ENCODE peak calls at places on chromosome 16, in five cellular contexts. One of them, this sample, is unnamed. For H3K4me1, the result is how much of the 10 kb centered on the place peaks cover.

GRCh38 chr16:55264949-55265348 is 59.1 kb upstream of the IRX6 start:
- DNase-seq in adrenal gland: no peak
- DNase-seq in left ventricle myocardium inferior: no peak
- DNase-seq in left lung: no peak
- DNase-seq in adipocyte: peak
- DNase-seq in this sample: no peak

GRCh38 chr16:84648595-84649510 is 542 bp downstream of the KLHL36 start:
- DNase-seq in adrenal gland: peak
- DNase-seq in left ventricle myocardium inferior: peak
- DNase-seq in left lung: peak
- DNase-seq in adipocyte: peak
- DNase-seq in this sample: peak

GRCh38 chr16:15440852-15441251 is 6.5 kb downstream of the BMERB1 start:
- DNase-seq in adrenal gland: peak
- DNase-seq in left ventricle myocardium inferior: no peak
- DNase-seq in left lung: no peak
- DNase-seq in adipocyte: peak
- DNase-seq in this sample: no peak

GRCh38 chr16:2856061-2856670 is 1.8 kb downstream of the PRSS22 start:
- DNase-seq in adrenal gland: no peak
- DNase-seq in left ventricle myocardium inferior: no peak
- DNase-seq in left lung: no peak
- DNase-seq in adipocyte: no peak
- DNase-seq in this sample: no peak

GRCh38 chr16:24834459-24835335 is 11.1 kb upstream of the SLC5A11 start:
- DNase-seq in adrenal gland: no peak
- DNase-seq in left ventricle myocardium inferior: no peak
- DNase-seq in left lung: no peak
- DNase-seq in adipocyte: peak
- DNase-seq in this sample: no peak

GRCh38 chr16:84303023-84303422 is 8.3 kb downstream of the WFDC1 start:
- DNase-seq in adrenal gland: peak
- DNase-seq in left ventricle myocardium inferior: no peak
- DNase-seq in left lung: no peak
- DNase-seq in adipocyte: peak
- DNase-seq in this sample: no peak

GRCh38 chr16:8855051-8855786 is 13.6 kb downstream of the CARHSP1 start:
- DNase-seq in adrenal gland: no peak
- DNase-seq in left ventricle myocardium inferior: no peak
- DNase-seq in left lung: peak
- DNase-seq in adipocyte: no peak
- DNase-seq in this sample: no peak

GRCh38 chr16:89094252-89094901 is 725 bp downstream of the ACSF3 start:
- DNase-seq in adrenal gland: no peak
- DNase-seq in left ventricle myocardium inferior: no peak
- DNase-seq in left lung: no peak
- DNase-seq in adipocyte: peak
- DNase-seq in this sample: no peak

GRCh38 chr16:49189286-49189685 is 92.4 kb downstream of the CBLN1 start:
- DNase-seq in adrenal gland: no peak
- DNase-seq in left ventricle myocardium inferior: no peak
- DNase-seq in left lung: no peak
- DNase-seq in adipocyte: no peak
- DNase-seq in this sample: no peak

GRCh38 chr16:49857423-49858181 is 1.7 kb upstream of the ZNF423 start:
- DNase-seq in adrenal gland: peak
- DNase-seq in left ventricle myocardium inferior: peak
- DNase-seq in left lung: no peak
- DNase-seq in adipocyte: peak
- DNase-seq in this sample: peak

GRCh38 chr16:2810651-2811050 is 6.4 kb upstream of the PRSS21 start:
- DNase-seq in adrenal gland: no peak
- DNase-seq in left ventricle myocardium inferior: no peak
- DNase-seq in left lung: no peak
- DNase-seq in adipocyte: no peak
- DNase-seq in this sample: no peak

GRCh38 chr16:22659933-22660332 is 149.2 kb downstream of the NPIPB5 start:
- DNase-seq in adrenal gland: no peak
- DNase-seq in left ventricle myocardium inferior: no peak
- DNase-seq in left lung: no peak
- DNase-seq in adipocyte: no peak
- DNase-seq in this sample: no peak

GRCh38 chr16:52456368-52456767 is 90.6 kb downstream of the TOX3 start:
- DNase-seq in adrenal gland: no peak
- DNase-seq in left ventricle myocardium inferior: no peak
- DNase-seq in left lung: no peak
- DNase-seq in adipocyte: no peak
- DNase-seq in this sample: no peak
- H3K4me1 ChIP-seq in adrenal gland: under half
- H3K4me1 ChIP-seq in left ventricle myocardium inferior: under half
- H3K4me1 ChIP-seq in left lung: under half
- H3K4me1 ChIP-seq in adipocyte: under half
- H3K4me1 ChIP-seq in this sample: under half

DNA sequence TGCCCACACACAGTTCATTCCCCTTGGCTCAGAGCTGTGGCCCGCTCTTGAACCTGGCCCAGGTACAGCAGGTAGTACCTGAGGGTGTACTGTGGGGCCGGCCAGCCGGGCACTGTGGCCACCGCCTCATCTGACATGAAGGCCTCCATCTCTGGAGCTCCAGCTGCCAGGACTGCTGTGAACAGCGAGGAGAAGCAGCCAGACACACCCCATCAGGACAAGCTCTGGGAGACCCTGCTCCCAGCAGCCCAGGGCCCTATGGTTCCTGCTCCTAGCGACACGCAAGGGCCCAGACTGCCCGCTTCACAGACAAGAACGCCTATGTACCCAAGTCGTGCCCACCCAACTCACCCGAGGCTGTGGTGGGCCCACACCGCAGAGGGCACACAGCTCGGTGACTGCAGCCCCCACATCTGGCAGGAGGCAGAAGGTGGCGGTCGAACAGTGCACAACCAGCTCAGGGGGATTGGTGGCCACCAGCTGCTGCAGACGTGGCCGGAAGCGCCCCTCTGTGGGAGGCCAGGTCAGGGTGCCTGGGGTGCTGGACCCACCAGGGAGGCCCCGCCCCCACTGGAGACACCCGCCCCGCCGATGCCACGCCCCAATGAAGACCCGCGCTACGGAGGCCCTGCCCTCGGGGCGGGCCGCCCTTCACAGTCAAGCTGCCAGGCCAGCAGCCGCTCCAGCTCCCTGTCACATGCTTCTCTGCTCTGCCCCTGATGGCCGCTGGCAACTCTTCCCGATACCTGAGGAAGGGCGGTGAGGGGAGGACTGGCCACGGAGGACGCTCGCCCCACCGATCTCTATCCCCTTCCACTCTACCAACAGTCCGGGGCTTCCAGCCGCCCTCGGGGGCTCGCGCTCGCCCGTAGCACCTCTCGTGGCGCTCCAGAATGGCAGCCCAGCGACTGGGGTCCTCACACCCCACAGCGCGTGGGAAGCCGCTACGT is 1.1 kb upstream of the STUB1 start:
- DNase-seq in adrenal gland: peak
- DNase-seq in left ventricle myocardium inferior: peak
- DNase-seq in left lung: peak
- DNase-seq in adipocyte: peak
- DNase-seq in this sample: peak
- H3K4me1 ChIP-seq in adrenal gland: under half
- H3K4me1 ChIP-seq in left ventricle myocardium inferior: half or more
- H3K4me1 ChIP-seq in left lung: half or more
- H3K4me1 ChIP-seq in adipocyte: under half
- H3K4me1 ChIP-seq in this sample: under half

DNA sequence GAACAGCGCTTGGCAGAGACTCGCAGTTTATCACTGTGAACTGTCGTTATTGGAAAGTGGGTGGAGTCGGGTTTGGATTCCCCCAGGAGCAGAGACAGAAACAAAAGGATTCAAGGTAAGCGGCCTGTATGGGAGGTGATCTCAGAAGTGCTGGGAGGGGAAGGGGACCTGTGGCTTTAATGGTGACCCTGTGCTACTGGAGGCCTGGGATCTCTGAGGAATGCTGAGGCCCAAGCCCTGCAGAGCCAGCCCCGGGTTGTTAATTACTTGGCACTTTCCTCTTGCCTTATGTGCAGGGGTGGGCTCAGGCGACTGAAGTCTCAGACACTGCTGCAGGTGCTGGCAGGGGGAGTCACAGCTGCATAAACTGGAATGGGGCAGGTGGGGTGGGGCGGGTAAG is 27.4 kb downstream of the IRF8 start:
- DNase-seq in adrenal gland: no peak
- DNase-seq in left ventricle myocardium inferior: no peak
- DNase-seq in left lung: no peak
- DNase-seq in adipocyte: no peak
- DNase-seq in this sample: no peak
- H3K4me1 ChIP-seq in adrenal gland: under half
- H3K4me1 ChIP-seq in left ventricle myocardium inferior: under half
- H3K4me1 ChIP-seq in left lung: under half
- H3K4me1 ChIP-seq in adipocyte: under half
- H3K4me1 ChIP-seq in this sample: under half

DNA sequence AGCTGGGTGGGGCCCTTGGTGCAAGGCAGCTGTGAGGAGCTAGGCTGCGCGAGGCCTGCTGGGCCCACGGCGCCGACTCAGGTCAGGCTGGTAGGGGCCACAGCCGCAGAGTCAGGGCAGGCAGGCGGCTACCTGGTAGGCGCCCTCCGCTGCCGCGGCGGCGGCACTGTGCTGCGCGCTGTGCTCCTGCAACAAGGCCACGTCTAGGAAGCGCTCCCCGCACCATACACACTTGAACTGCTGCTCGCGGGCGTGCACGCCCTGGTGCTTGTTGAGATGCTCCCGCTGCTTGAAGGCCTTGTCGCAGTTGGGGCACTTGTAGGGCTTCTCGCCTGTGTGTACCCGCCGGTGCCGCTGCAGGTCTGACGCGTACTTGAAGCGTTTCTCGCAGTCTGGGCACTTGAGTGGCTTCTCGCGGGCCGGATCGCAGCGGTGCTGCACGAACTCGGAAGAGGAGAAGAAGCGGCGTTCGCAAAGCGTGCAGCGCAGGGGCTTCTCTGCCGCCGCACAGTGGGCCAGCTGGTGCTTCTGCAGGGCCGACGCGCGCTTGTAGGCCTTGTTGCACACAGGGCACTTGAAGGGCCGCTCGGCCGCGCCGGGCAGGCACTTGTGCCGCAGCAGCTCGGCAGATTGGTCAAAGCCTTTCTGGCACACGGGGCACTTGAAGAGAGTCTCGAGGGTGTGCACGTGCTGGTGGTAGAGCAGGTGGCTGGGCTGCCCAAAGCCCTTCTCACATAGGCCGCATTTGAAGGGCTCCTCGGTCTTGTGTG is 3.9 kb downstream of the ZNF319 start:
- DNase-seq in adrenal gland: no peak
- DNase-seq in left ventricle myocardium inferior: no peak
- DNase-seq in left lung: no peak
- DNase-seq in adipocyte: no peak
- DNase-seq in this sample: no peak
- H3K4me1 ChIP-seq in adrenal gland: under half
- H3K4me1 ChIP-seq in left ventricle myocardium inferior: half or more
- H3K4me1 ChIP-seq in left lung: half or more
- H3K4me1 ChIP-seq in adipocyte: under half
- H3K4me1 ChIP-seq in this sample: half or more

GRCh38 chr16:30399435-30400186 is 4.4 kb downstream of the ZNF48 start:
- DNase-seq in adrenal gland: no peak
- DNase-seq in left ventricle myocardium inferior: no peak
- DNase-seq in left lung: no peak
- DNase-seq in adipocyte: no peak
- DNase-seq in this sample: no peak
- H3K4me1 ChIP-seq in adrenal gland: under half
- H3K4me1 ChIP-seq in left ventricle myocardium inferior: under half
- H3K4me1 ChIP-seq in left lung: under half
- H3K4me1 ChIP-seq in adipocyte: under half
- H3K4me1 ChIP-seq in this sample: under half

DNA sequence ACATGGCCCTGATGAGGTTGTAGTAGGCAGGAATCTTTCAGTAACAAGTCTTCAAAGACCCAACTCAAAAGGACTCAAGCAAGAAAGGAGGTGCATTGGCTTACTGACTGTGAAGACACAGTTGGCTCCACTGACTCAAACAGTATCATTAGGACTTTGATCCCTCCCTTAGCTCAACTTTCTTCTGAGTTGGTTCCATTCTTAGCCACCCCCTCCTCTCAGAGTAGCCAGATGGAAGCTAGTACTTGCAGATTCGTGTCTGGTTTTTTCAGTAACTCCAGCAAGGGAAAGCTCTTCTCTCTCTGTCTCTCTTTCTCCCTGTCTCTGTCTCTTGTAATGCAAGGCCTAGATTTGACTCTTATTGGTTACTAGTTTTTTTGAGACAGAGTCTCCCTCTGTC is 5.0 kb upstream of the MAPK3 start:
- DNase-seq in adrenal gland: no peak
- DNase-seq in left ventricle myocardium inferior: no peak
- DNase-seq in left lung: no peak
- DNase-seq in adipocyte: no peak
- DNase-seq in this sample: no peak
- H3K4me1 ChIP-seq in adrenal gland: under half
- H3K4me1 ChIP-seq in left ventricle myocardium inferior: under half
- H3K4me1 ChIP-seq in left lung: under half
- H3K4me1 ChIP-seq in adipocyte: under half
- H3K4me1 ChIP-seq in this sample: under half

DNA sequence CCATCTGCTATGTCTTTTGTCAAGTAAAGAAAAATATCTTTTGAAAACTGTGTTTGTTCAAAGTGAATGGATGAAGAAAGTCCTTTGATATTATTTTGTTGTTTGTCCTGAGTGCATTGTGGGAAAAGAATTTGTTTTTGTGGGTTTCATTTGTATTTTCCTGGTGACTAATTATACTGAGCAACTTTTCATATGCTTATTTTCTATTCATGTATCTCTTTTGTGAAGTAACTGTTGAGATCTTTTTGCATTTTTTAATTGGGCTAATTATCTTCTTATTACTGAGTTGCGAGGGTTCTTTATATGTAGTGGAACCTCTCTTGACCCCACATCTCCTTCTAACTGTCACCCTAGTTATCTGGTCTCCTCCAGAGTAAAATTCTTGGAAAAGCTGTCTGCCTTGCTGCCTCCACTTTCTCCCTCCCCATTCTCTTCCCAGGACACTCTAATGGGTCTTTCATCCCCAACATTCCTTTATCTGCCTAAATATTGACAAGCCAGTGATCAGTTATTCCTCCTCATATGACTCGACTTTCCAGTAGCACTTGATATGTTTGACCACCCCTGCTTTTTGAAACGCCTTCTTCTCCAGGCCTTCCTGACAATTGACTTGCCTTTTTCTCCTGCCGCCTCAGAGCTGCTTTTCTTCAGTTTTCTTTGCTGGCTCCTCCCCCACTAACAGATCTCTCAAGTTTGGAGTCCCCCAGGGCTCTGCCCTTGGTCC is 117.6 kb upstream of the HAS3 start:
- DNase-seq in adrenal gland: no peak
- DNase-seq in left ventricle myocardium inferior: no peak
- DNase-seq in left lung: no peak
- DNase-seq in adipocyte: no peak
- DNase-seq in this sample: no peak
- H3K4me1 ChIP-seq in adrenal gland: under half
- H3K4me1 ChIP-seq in left ventricle myocardium inferior: under half
- H3K4me1 ChIP-seq in left lung: under half
- H3K4me1 ChIP-seq in adipocyte: under half
- H3K4me1 ChIP-seq in this sample: under half

GRCh38 chr16:75236232-75236631 is 15.2 kb downstream of the BCAR1 start:
- DNase-seq in adrenal gland: no peak
- DNase-seq in left ventricle myocardium inferior: no peak
- DNase-seq in left lung: no peak
- DNase-seq in adipocyte: no peak
- DNase-seq in this sample: no peak
- H3K4me1 ChIP-seq in adrenal gland: under half
- H3K4me1 ChIP-seq in left ventricle myocardium inferior: half or more
- H3K4me1 ChIP-seq in left lung: under half
- H3K4me1 ChIP-seq in adipocyte: under half
- H3K4me1 ChIP-seq in this sample: under half

GRCh38 chr16:67922740-67923139 is 8.9 kb downstream of the CTRL start:
- DNase-seq in adrenal gland: no peak
- DNase-seq in left ventricle myocardium inferior: no peak
- DNase-seq in left lung: no peak
- DNase-seq in adipocyte: no peak
- DNase-seq in this sample: no peak
- H3K4me1 ChIP-seq in adrenal gland: under half
- H3K4me1 ChIP-seq in left ventricle myocardium inferior: half or more
- H3K4me1 ChIP-seq in left lung: under half
- H3K4me1 ChIP-seq in adipocyte: under half
- H3K4me1 ChIP-seq in this sample: under half